ENCODE peak calls at places on chromosomes 7 and 10, in ten cellular contexts. G is sigmoid colon, W is tibial artery, F is BE2C, K is aorta, C is OCI-LY7, V is IMR-90, E is esophagus squamous epithelium, S is heart left ventricle, A is lower lobe of right lung. P is an unnamed sample. For H3K9me3, the result is how much of the 10 kb centered on the place peaks cover.

GRCh38 chr10:88095291-88095721 is 231.9 kb downstream of the PTEN start:
- DNase-seq in F (no peak), S (no peak), V (peak), K (no peak), A (no peak), W (no peak), E (no peak), C (no peak), G (no peak), P (no peak)

GRCh38 chr7:82549616-82550285 is 106.2 kb upstream of the CACNA2D1 start:
- DNase-seq in S (no peak), C (no peak), W (no peak), V (no peak), G (no peak), E (no peak), K (no peak), A (no peak), F (no peak), P (no peak)

GRCh38 chr10:132195366-132196075 is 8.8 kb downstream of the DPYSL4 start:
- DNase-seq in G (no peak), A (no peak), C (no peak), F (no peak), E (no peak), K (peak), W (no peak), V (no peak), S (peak), P (no peak)

GRCh38 chr7:117907058-117907633 is 33.9 kb upstream of the CTTNBP2 start:
- DNase-seq in S (no peak), A (no peak), E (no peak), W (no peak), F (no peak), C (no peak), G (no peak), V (no peak), K (no peak), P (no peak)

GRCh38 chr10:19816420-19817250 is at the start of gene PLXDC2:
- DNase-seq in K (peak), G (peak), V (peak), E (no peak), S (peak), C (no peak), F (peak), A (peak), W (peak), P (peak)

GRCh38 chr7:42606217-42606905 is 305.5 kb downstream of the C7orf25 start:
- DNase-seq in G (no peak), V (no peak), F (no peak), K (no peak), W (no peak), C (no peak), E (no peak), S (no peak), A (no peak), P (no peak)

GRCh38 chr10:19888061-19888660 is 71.9 kb downstream of the PLXDC2 start:
- DNase-seq in V (no peak), A (no peak), K (no peak), F (no peak), G (no peak), E (no peak), C (no peak), W (no peak), S (no peak), P (no peak)

GRCh38 chr7:150945853-150946825 is 32.0 kb downstream of the KCNH2 start:
- DNase-seq in K (peak), A (peak), E (no peak), G (peak), V (no peak), C (no peak), F (peak), W (peak), S (peak), P (peak)

GRCh38 chr10:42933454-42934340 is 143.2 kb upstream of the RET start:
- DNase-seq in V (peak), F (peak), G (peak), A (no peak), E (no peak), S (no peak), W (no peak), C (no peak), K (no peak), P (peak)

GRCh38 chr7:22332481-22332880 is 24.5 kb downstream of the RAPGEF5 start:
- DNase-seq in A (no peak), W (no peak), C (peak), S (no peak), G (no peak), E (no peak), K (no peak), F (no peak), V (no peak), P (no peak)

GRCh38 chr10:133127291-133128125 is 32.5 kb upstream of the KNDC1 start:
- DNase-seq in K (no peak), W (peak), E (no peak), C (peak), G (peak), A (peak), F (peak), S (no peak), V (no peak), P (no peak)

GRCh38 chr7:76063525-76063924 is 15.6 kb downstream of the MDH2 start:
- DNase-seq in F (peak), G (no peak), C (no peak), W (no peak), E (no peak), K (no peak), S (peak), A (no peak), V (no peak), P (no peak)

GRCh38 chr10:70510904-70511303 is 32.3 kb downstream of the PALD1 start:
- DNase-seq in V (no peak), S (no peak), F (no peak), E (no peak), W (no peak), G (no peak), A (no peak), C (no peak), K (no peak), P (no peak)

GRCh38 chr7:125775319-125775718 is 845.7 kb upstream of the POT1 start:
- DNase-seq in G (no peak), V (no peak), C (no peak), E (no peak), W (no peak), F (no peak), A (no peak), S (no peak), K (no peak), P (no peak)

GRCh38 chr7:27608776-27609495 is 53.7 kb downstream of the HIBADH start:
- DNase-seq in G (no peak), W (no peak), K (no peak), S (no peak), E (no peak), V (no peak), C (no peak), F (no peak), A (no peak), P (no peak)

GRCh38 chr10:20622522-20623270 is 274.4 kb downstream of the NEBL start:
- DNase-seq in K (no peak), S (no peak), E (no peak), V (peak), F (no peak), A (no peak), W (no peak), C (no peak), G (no peak), P (no peak)

GRCh38 chr10:51244308-51244707 is 170.0 kb downstream of the PRKG1 start:
- DNase-seq in K (no peak), W (no peak), G (no peak), S (no peak), C (no peak), A (no peak), F (no peak), E (no peak), V (no peak), P (no peak)

GRCh38 chr7:66609176-66609575 is 19.5 kb upstream of the KCTD7 start:
- DNase-seq in E (no peak), S (no peak), G (no peak), C (no peak), K (no peak), W (no peak), A (no peak), V (no peak), F (no peak), P (no peak)

GRCh38 chr10:19572056-19572455 is 244.2 kb upstream of the PLXDC2 start:
- DNase-seq in W (no peak), S (no peak), G (no peak), E (no peak), F (no peak), V (no peak), A (no peak), K (no peak), C (no peak), P (no peak)

GRCh38 chr10:117551322-117552155 is 9.0 kb downstream of the EMX2 start:
- DNase-seq in S (no peak), F (no peak), K (no peak), E (no peak), V (no peak), W (peak), A (no peak), C (no peak), G (no peak), P (no peak)

GRCh38 chr7:2859952-2860351 is 15.8 kb upstream of the GNA12 start:
- DNase-seq in W (no peak), K (no peak), V (no peak), A (no peak), S (no peak), F (no peak), G (no peak), C (no peak), E (no peak), P (no peak)

GRCh38 chr10:5071411-5072198 is 22.6 kb upstream of the AKR1C3 start:
- DNase-seq in S (peak), C (no peak), F (peak), K (no peak), V (peak), A (no peak), G (peak), W (peak), E (no peak), P (peak)

GRCh38 chr7:44965441-44965903 is 13.3 kb downstream of the MYO1G start:
- DNase-seq in F (no peak), K (peak), W (peak), S (no peak), A (no peak), V (no peak), C (no peak), G (peak), E (no peak), P (no peak)

GRCh38 chr10:62399211-62399610 is 25.0 kb downstream of the ZNF365 start:
- DNase-seq in W (no peak), E (no peak), F (no peak), C (no peak), G (no peak), K (no peak), V (peak), S (no peak), A (no peak), P (no peak)

GRCh38 chr10:119268871-119269506 is 61.6 kb downstream of the GRK5 start:
- DNase-seq in E (no peak), W (no peak), S (peak), A (no peak), C (no peak), K (peak), F (no peak), V (peak), G (no peak), P (no peak)

GRCh38 chr10:36344816-36345215 is 702.7 kb upstream of the FZD8 start:
- DNase-seq in W (no peak), S (no peak), A (no peak), C (no peak), V (no peak), F (no peak), E (no peak), G (no peak), K (no peak), P (no peak)

GRCh38 chr7:27254625-27255024 is 12.0 kb downstream of the EVX1 start:
- DNase-seq in F (no peak), W (no peak), C (no peak), S (no peak), E (no peak), A (no peak), K (no peak), V (no peak), G (no peak), P (no peak)

GRCh38 chr7:74379938-74380337 is 73.8 kb upstream of the GTF2IRD1 start:
- DNase-seq in K (no peak), E (no peak), V (no peak), G (peak), C (no peak), A (no peak), W (peak), F (no peak), S (peak), P (no peak)

DNA sequence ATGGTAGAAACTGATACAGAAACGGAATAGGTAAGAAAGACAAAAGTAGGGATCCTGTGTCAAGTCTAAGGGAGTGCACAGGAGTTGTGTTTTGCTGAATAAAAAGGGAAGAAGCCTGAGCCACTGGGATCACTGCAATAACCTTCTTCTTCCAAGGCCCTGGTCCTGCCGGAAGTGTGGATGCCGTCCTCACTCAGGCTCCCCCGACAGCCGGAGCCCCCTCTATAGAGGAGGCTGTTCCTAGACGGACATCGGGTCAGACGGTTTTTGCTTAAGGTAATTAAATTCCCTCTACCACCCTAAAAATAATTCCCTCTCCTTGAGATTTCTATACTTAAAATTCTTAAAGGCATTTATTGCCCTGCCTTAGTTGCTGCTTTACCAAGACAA is 566.9 kb downstream of the PTPRN2 start:
- DNase-seq in K (peak), A (no peak), V (no peak), C (no peak), S (no peak), G (peak), W (no peak), F (no peak), E (no peak), P (no peak)
- H3K9me3 ChIP-seq in K (under half), A (under half), V (half or more), C (under half), S (under half), G (under half), W (under half), F (under half), E (under half), P (under half)

DNA sequence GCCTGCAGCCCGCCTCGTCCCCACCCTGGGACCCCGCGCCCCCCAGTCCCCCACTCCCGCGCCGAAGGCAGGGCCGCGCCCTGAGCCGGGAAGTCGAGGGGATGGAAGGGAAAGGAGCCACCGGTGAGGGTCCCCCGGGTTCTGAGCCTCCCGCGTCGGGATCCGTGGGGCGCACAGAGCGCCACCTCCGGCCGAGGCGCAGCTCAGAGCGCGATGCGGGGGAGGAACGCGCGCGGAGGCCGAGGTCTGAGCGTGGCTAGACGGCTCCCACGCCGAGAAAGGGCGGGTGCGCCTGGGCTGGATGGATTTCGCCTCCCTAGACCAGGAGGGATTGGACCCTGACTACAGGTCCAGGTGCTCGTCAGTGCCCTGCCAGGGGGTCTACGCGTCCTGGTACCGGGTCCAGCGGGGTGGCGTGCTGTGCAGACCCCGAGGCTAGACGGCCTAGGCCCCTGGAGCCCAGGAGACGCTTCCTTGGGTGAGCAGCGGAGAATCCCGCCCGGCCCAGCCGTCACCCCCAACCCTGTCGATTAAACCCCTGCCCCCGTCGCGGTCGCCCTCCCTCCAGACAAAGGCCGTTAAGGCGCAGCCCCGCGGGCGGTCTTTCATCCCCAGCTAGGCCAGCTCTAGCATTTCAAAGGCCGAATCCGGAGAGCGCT is 986 bp upstream of the PDGFA start:
- DNase-seq in F (no peak), V (no peak), W (no peak), E (no peak), G (no peak), A (no peak), K (no peak), S (no peak), C (no peak), P (no peak)
- H3K4me3 ChIP-seq in F (no peak), V (no peak), W (peak), E (peak), G (peak), A (peak), K (peak), S (peak), C (no peak), P (peak)

DNA sequence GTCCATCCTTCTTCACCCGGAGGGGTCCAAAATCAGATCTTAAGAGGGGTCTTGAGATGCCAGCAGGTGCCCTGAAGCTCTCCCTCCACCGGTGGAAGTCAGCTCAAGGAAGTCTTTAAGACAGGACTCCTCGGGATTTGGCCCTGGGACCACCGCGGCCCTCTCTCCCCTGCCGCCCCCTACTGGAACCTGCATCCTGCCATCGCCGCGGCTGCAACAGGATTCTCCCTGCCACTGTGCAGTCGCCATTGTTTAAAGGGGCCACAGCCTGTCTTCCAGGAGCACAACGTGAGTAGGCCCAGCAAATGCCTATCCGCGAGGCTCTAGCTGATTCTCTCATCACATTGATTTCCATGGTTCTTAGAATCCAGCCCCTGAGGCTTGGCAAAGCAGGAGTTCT is 324.3 kb downstream of the ZNF716 start:
- DNase-seq in S (no peak), W (no peak), V (no peak), E (no peak), K (no peak), A (no peak), G (no peak), C (no peak), F (no peak), P (no peak)
- H3K9me3 ChIP-seq in S (under half), W (under half), V (under half), E (under half), K (under half), A (under half), G (under half), C (under half), F (under half), P (under half)

DNA sequence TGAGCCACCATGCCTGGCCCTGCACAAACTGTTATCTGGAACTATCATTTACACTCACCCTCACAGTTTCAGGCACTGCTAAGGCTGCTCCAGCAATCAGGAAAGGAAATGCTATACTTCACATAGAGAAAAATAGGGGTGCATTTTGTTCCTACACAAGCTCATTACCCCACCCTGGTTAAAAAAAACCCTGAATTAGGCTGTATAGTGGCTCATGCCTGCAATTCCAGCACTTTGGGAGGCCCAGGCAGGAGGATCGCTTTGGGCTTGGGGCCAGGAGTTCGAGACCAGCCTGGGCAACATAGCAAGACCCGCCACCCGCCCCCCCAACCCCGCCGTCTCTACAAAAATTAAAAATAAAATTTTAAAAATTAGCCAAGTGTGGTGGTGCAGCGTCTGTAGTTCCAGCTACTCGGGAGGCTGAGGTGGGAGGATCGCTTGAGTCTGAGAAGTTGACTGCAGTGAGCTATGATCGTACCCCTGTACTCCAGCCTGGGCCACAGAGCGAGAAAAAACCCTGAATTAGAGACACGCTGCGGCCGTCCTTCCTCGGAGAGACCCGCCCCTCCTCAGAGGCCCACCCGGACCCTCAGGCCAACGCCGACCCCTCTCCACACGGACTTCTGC is 539 bp downstream of the PTCD1 start:
- DNase-seq in V (no peak), S (no peak), K (no peak), A (no peak), G (no peak), E (no peak), C (no peak), F (no peak), W (no peak), P (no peak)
- H3K4me3 ChIP-seq in V (peak), S (peak), K (peak), A (peak), G (peak), E (peak), C (peak), F (peak), W (peak), P (peak)

DNA sequence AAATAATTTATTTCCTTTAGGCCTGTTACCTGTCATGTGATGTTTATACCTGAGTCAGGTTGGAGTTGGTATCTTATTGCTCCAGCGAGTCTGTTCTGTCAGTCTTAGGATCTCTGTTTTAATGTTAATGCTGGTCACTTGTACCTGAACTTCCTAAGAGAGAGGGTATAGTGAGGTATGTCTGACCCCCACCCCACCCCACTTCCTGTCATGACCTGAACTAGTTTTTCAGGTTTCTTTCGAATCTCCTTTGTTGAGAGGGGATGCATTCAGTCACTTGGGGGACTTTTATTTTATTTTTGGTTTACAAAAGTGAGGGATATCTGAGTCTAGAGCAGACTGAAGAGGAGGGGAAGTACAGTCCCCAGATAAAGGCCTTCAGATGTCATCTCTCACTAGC is 769.0 kb upstream of the COBL start:
- DNase-seq in E (no peak), G (no peak), V (no peak), F (no peak), W (no peak), S (no peak), A (no peak), K (no peak), C (no peak), P (no peak)
- H3K9me3 ChIP-seq in E (under half), G (under half), V (under half), F (under half), W (under half), S (under half), A (under half), K (under half), C (under half), P (under half)

DNA sequence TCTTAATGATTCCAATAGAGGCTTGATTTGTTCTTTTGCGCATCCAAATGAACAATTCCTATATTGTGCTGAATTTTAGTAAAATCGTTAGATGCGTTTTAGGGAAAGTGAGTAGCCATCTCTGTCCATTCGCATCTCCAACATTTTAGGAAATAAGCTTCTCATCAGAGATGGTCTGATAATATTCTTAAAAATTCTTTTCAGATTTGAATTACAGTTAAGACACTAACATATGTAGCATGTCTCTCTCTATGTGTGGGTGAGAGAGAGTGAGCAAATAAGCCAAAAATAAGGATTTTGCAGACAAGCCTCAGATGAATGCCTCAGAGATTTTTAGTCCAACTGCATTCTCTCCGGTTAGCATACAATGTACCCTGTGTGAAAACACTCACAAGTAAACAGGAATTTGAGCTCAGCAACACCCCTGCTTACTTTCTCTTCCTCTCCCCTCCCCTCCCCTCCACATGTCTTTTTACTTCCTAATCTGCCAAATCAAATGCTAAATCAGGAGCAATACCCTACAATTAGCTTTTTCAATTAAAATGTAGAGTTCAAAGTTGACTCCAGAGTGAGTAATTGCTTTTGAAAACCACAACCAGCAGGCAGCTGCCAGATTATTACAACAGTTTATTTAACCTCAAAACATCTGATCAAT is 354.4 kb downstream of the CRPPA start:
- DNase-seq in E (no peak), G (no peak), W (no peak), A (no peak), C (no peak), V (no peak), K (no peak), F (no peak), S (no peak), P (no peak)
- H3K4me3 ChIP-seq in E (peak), G (no peak), W (no peak), A (no peak), C (no peak), V (no peak), K (no peak), F (no peak), S (peak), P (no peak)

P was measured in right atrium auricular region.